ENCODE peak calls at places on chromosomes 16 and 17, in four cellular contexts. One of them, this sample, is unnamed.

GRCh38 chr17:34993031-34993430 is 12.7 kb downstream of the LIG3 start:
- DNase-seq in lung: no peak
- DNase-seq in heart left ventricle: no peak
- DNase-seq in astrocyte of the cerebellum: no peak
- DNase-seq in this sample: no peak

GRCh38 chr16:49464877-49465504 is 91.4 kb downstream of the C16orf78 start:
- DNase-seq in lung: peak; percentile 19
- DNase-seq in heart left ventricle: no peak
- DNase-seq in astrocyte of the cerebellum: no peak
- DNase-seq in this sample: no peak

GRCh38 chr17:72119963-72120877 is 600 bp upstream of the SOX9 start:
- DNase-seq in lung: peak; percentile 48
- DNase-seq in heart left ventricle: peak; percentile 20
- DNase-seq in astrocyte of the cerebellum: peak; percentile 70
- DNase-seq in this sample: no peak

GRCh38 chr17:29722411-29723198 is 99.9 kb upstream of the CORO6 start:
- DNase-seq in lung: peak; percentile 56
- DNase-seq in heart left ventricle: peak; percentile 72
- DNase-seq in astrocyte of the cerebellum: no peak
- DNase-seq in this sample: no peak

GRCh38 chr17:73196500-73196899 is 3.6 kb downstream of the COG1 start:
- DNase-seq in lung: no peak
- DNase-seq in heart left ventricle: peak; percentile 23
- DNase-seq in astrocyte of the cerebellum: no peak
- DNase-seq in this sample: no peak

GRCh38 chr17:27657620-27658019 is 26.6 kb downstream of the LGALS9 start:
- DNase-seq in lung: no peak
- DNase-seq in heart left ventricle: no peak
- DNase-seq in astrocyte of the cerebellum: no peak
- DNase-seq in this sample: no peak

GRCh38 chr16:58198022-58198683 is at the start of gene CSNK2A2:
- DNase-seq in lung: peak; percentile 72
- DNase-seq in heart left ventricle: peak; percentile 76
- DNase-seq in astrocyte of the cerebellum: peak; percentile 9
- DNase-seq in this sample: no peak

GRCh38 chr17:1110844-1111598 is 68.8 kb downstream of the ABR start:
- DNase-seq in lung: peak; percentile 82
- DNase-seq in heart left ventricle: peak; percentile 74
- DNase-seq in astrocyte of the cerebellum: peak; percentile 53
- DNase-seq in this sample: no peak

GRCh38 chr16:30368122-30368791 is 2.0 kb downstream of the TBC1D10B start:
- DNase-seq in lung: no peak
- DNase-seq in heart left ventricle: no peak
- DNase-seq in astrocyte of the cerebellum: no peak
- DNase-seq in this sample: no peak

GRCh38 chr17:79544142-79544914 is 66.5 kb downstream of the RBFOX3 start:
- DNase-seq in lung: no peak
- DNase-seq in heart left ventricle: no peak
- DNase-seq in astrocyte of the cerebellum: no peak
- DNase-seq in this sample: no peak

GRCh38 chr17:45851873-45852272 is 7.2 kb downstream of the SPPL2C start:
- DNase-seq in lung: no peak
- DNase-seq in heart left ventricle: no peak
- DNase-seq in astrocyte of the cerebellum: no peak
- DNase-seq in this sample: no peak

GRCh38 chr17:45970659-45971058 is 28.4 kb upstream of the STH start:
- DNase-seq in lung: no peak
- DNase-seq in heart left ventricle: no peak
- DNase-seq in astrocyte of the cerebellum: no peak
- DNase-seq in this sample: no peak

GRCh38 chr17:80646328-80646727 is 101.7 kb downstream of the RPTOR start:
- DNase-seq in lung: no peak
- DNase-seq in heart left ventricle: no peak
- DNase-seq in astrocyte of the cerebellum: no peak
- DNase-seq in this sample: no peak

GRCh38 chr17:82815354-82815753 is 24.5 kb downstream of the ZNF750 start:
- DNase-seq in lung: no peak
- DNase-seq in heart left ventricle: no peak
- DNase-seq in astrocyte of the cerebellum: no peak
- DNase-seq in this sample: no peak

GRCh38 chr17:59853168-59853918 is 39.4 kb downstream of the TUBD1 start:
- DNase-seq in lung: peak; percentile 34
- DNase-seq in heart left ventricle: no peak
- DNase-seq in astrocyte of the cerebellum: no peak
- DNase-seq in this sample: no peak

GRCh38 chr17:7676533-7676932 is 10.8 kb downstream of the TP53 start:
- DNase-seq in lung: no peak
- DNase-seq in heart left ventricle: no peak
- DNase-seq in astrocyte of the cerebellum: no peak
- DNase-seq in this sample: no peak

GRCh38 chr16:68436581-68436980 is 11.7 kb downstream of the SMPD3 start:
- DNase-seq in lung: no peak
- DNase-seq in heart left ventricle: no peak
- DNase-seq in astrocyte of the cerebellum: no peak
- DNase-seq in this sample: no peak

GRCh38 chr17:44220211-44221071 is 966 bp upstream of the UBTF start:
- DNase-seq in lung: no peak
- DNase-seq in heart left ventricle: peak; percentile 57
- DNase-seq in astrocyte of the cerebellum: no peak
- DNase-seq in this sample: no peak

This sample was measured in cerebellar nuclear complex.